ENCODE peak calls at places on chromosomes 2 and 18, in four cellular contexts. Z is IMR-90, J is kidney, E is psoas muscle. C is an unnamed sample.

GRCh38 chr2:219918929-219919328 is 291.5 kb downstream of the SLC4A3 start:
- DNase-seq in Z (no peak), J (no peak), E (no peak), C (no peak)

GRCh38 chr18:10488022-10488421 is 33.6 kb downstream of the APCDD1 start:
- DNase-seq in Z (peak), J (no peak), E (no peak), C (no peak)

GRCh38 chr2:68807821-68808266 is 63.4 kb downstream of the BMP10 start:
- DNase-seq in Z (peak), J (no peak), E (no peak), C (no peak)

GRCh38 chr2:189783451-189783926 is 650 bp downstream of the ORMDL1 start:
- DNase-seq in Z (peak), J (no peak), E (no peak), C (no peak)

GRCh38 chr2:241265506-241265905 is 50.0 kb downstream of the HDLBP start:
- DNase-seq in Z (no peak), J (no peak), E (no peak), C (no peak)

GRCh38 chr2:230012242-230012884 is 56.4 kb downstream of the SLC16A14 start:
- DNase-seq in Z (peak), J (no peak), E (no peak), C (no peak)

GRCh38 chr2:119488245-119489182 is 35.8 kb downstream of the SCTR start:
- DNase-seq in Z (no peak), J (no peak), E (no peak), C (no peak)

GRCh38 chr2:27955762-27956161 is 65.2 kb downstream of the BABAM2 start:
- DNase-seq in Z (peak), J (no peak), E (no peak), C (no peak)

GRCh38 chr2:229191413-229191812 is 79.7 kb downstream of the PID1 start:
- DNase-seq in Z (no peak), J (no peak), E (no peak), C (no peak)

GRCh38 chr2:196431957-196432356 is 207.6 kb upstream of the CCDC150 start:
- DNase-seq in Z (peak), J (no peak), E (no peak), C (no peak)

GRCh38 chr2:114543106-114543806 is 100.8 kb downstream of the DPP10 start:
- DNase-seq in Z (no peak), J (no peak), E (no peak), C (no peak)

GRCh38 chr2:74831693-74832530 is 2.0 kb upstream of the HK2 start:
- DNase-seq in Z (peak), J (no peak), E (no peak), C (no peak)

DNA sequence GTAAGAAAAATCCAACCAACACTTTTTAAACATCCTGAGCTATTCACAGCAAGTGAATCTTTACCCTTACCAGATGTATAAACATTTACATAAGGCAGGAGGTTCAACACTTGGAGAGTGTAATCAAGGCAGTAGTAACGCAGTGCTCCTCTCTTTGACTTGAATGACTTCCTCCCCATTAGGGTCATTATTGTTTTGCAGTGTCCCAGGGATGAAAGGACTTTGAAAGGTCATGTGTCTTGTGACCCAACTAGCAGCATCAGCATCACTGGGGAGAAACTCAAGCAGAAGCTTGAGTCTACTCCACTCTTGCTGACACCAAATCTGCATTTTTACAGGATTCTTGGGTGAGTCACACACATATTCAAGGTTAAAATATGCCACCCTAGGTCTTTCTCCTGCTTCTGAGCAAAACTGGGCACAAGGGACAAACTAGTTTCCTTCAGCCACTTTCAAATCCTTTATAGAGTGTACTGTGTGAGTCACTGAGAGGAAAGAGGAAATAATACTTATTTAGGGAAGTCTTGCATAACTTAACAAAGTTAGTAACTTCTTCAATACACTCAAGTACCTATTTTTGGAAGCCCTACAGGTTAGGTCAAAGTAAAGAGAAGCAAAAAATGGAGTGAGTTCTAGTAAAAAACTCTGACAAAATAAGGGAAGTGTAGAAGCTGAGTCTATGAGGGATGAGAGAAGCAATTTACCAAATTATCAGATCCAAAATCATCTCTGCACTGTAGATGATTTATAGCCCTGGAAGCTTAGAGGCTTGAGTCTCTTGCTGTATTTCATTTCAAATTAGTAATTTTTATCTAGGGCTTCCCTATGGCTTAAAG is 51.0 kb upstream of the EML4 start:
- DNase-seq in Z (peak), J (no peak), E (no peak), C (no peak)
- H3K27ac ChIP-seq in Z (peak), J (peak), E (peak), C (no peak)

GRCh38 chr2:136185991-136186771 is 68.2 kb upstream of the CXCR4 start:
- DNase-seq in Z (no peak), J (no peak), E (no peak), C (peak)
- H3K27ac ChIP-seq in Z (no peak), J (no peak), E (no peak), C (no peak)

GRCh38 chr18:37299471-37300304 is 265.9 kb downstream of the CELF4 start:
- DNase-seq in Z (peak), J (peak), E (peak), C (peak)
- H3K27ac ChIP-seq in Z (no peak), J (peak), E (no peak), C (no peak)

GRCh38 chr2:41963661-41964525 is 83.9 kb upstream of the PKDCC start:
- DNase-seq in Z (peak), J (peak), E (peak), C (no peak)

GRCh38 chr2:41965886-41966285 is 81.9 kb upstream of the PKDCC start:
- DNase-seq in Z (no peak), J (no peak), E (peak), C (no peak)

GRCh38 chr2:41959760-41960159 is 88.1 kb upstream of the PKDCC start:
- DNase-seq in Z (no peak), J (no peak), E (no peak), C (no peak)

GRCh38 chr2:41965173-41965875 is 82.5 kb upstream of the PKDCC start:
- DNase-seq in Z (no peak), J (no peak), E (no peak), C (no peak)

GRCh38 chr2:41962912-41963652 is 84.7 kb upstream of the PKDCC start:
- DNase-seq in Z (no peak), J (no peak), E (no peak), C (no peak)
- H3K27ac ChIP-seq in Z (no peak), J (peak), E (no peak), C (no peak)

GRCh38 chr18:9422816-9423519 is 52.3 kb upstream of the RALBP1 start:
- DNase-seq in Z (no peak), J (no peak), E (no peak), C (no peak)
- H3K27ac ChIP-seq in Z (no peak), J (peak), E (no peak), C (no peak)

DNA sequence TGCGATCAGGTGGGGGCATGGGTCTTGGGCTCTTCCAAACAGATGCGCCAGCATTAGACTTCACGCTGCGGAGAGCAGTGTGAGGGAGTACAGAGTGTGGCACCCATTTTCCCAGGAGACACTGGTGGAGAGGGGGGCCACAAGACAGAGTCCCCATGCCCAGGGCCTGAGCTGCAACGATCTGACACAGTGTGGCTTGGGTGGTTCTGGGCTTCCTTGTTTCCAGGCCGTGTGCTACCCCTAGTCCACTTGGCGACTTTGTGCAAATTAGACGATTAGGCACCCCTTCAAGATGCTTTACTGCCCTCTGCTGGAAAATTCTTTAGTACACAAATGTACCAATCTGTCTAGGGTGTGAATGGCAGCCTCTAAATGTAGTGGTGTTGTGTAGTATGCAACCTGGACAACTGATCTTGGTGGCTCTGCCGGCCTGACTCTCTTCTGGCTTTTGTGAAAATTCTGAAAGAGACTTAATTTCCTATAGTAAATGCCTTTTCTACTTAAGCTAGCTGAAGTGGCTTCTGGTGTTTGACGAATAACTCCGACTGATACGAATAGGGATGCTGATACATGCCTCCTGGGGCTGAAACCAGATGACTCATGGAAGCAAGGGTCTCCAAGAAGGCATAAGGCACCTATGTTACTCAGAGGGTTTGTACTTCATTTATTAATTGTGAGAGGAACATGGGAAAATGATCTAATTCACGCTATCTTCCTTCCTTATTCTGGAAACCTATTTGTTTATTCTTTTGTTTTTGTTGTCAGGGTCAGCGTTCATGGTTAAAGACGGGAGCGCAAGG is 92.3 kb upstream of the SMAD2 start:
- DNase-seq in Z (peak), J (no peak), E (no peak), C (peak)
- H3K27ac ChIP-seq in Z (no peak), J (no peak), E (no peak), C (no peak)

DNA sequence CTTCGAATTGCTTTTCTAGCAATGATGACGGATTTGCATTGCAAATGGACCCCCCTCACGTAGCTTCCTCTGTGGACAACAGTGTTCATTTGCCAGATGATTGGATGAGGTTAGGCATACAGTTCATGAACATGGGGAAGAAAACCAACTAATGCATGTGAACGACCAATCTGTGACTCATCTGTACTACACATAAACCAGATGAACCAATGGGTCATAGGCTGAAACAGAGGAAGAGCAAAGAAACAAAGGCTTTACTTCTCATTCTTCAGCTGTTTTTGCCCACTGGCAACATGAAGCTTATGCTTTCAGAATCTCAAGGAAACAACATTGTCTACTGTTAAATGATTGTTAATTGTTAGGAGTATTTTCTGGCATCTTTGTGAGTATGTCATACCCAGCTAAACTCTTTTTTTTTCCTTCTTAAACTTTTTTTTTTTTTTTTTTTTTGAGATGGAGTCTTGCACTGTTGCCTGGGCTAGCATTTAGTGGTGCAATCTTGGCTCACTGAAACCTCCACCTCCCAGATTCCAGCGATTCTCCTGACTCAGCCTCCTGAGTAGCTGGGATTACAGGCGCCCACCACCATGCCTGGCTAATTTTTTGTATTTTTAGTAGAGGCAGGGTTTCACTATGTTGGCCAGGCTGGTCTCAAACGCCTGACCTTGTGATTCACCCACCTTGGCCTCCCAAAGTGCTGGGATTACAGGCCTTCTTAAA is 35.5 kb downstream of the EFEMP1 start:
- DNase-seq in Z (peak), J (no peak), E (no peak), C (no peak)
- H3K27ac ChIP-seq in Z (peak), J (no peak), E (no peak), C (no peak)

C was measured in substantia nigra.